ENCODE peak calls at places on chromosomes 2 and 18, in ten cellular contexts. One of them, this sample, is unnamed.

GRCh38 chr2:105926960-105927678 is 182.4 kb downstream of the NCK2 start:
- DNase-seq in upper lobe of right lung: no peak
- DNase-seq in CD4-positive, alpha-beta T cell: peak; percentile 60
- DNase-seq in uterus: no peak
- DNase-seq in brain microvascular endothelial cell: no peak
- DNase-seq in transverse colon: peak; percentile 25
- DNase-seq in gastrocnemius medialis: no peak
- DNase-seq in mammary epithelial cell: no peak
- DNase-seq in GM06990: no peak
- DNase-seq in bronchial epithelial cell: no peak
- DNase-seq in this sample: no peak

GRCh38 chr2:109728809-109729208 is 65.3 kb upstream of the RGPD5 start:
- DNase-seq in upper lobe of right lung: no peak
- DNase-seq in CD4-positive, alpha-beta T cell: no peak
- DNase-seq in uterus: peak; percentile 23
- DNase-seq in brain microvascular endothelial cell: no peak
- DNase-seq in transverse colon: no peak
- DNase-seq in gastrocnemius medialis: no peak
- DNase-seq in mammary epithelial cell: no peak
- DNase-seq in GM06990: peak; percentile 27
- DNase-seq in bronchial epithelial cell: no peak
- DNase-seq in this sample: peak; percentile 25

GRCh38 chr2:58107803-58108710 is 61.5 kb downstream of the VRK2 start:
- DNase-seq in upper lobe of right lung: no peak
- DNase-seq in CD4-positive, alpha-beta T cell: no peak
- DNase-seq in uterus: no peak
- DNase-seq in brain microvascular endothelial cell: peak; percentile 88
- DNase-seq in transverse colon: no peak
- DNase-seq in gastrocnemius medialis: no peak
- DNase-seq in mammary epithelial cell: peak; percentile 89
- DNase-seq in GM06990: no peak
- DNase-seq in bronchial epithelial cell: peak; percentile 99
- DNase-seq in this sample: peak; percentile 76

GRCh38 chr18:79922971-79923411 is 28.5 kb downstream of the SLC66A2 start:
- DNase-seq in upper lobe of right lung: peak; percentile 48
- DNase-seq in CD4-positive, alpha-beta T cell: peak; percentile 29
- DNase-seq in uterus: peak; percentile 3
- DNase-seq in brain microvascular endothelial cell: no peak
- DNase-seq in transverse colon: peak; percentile 5
- DNase-seq in gastrocnemius medialis: peak; percentile 10
- DNase-seq in mammary epithelial cell: no peak
- DNase-seq in GM06990: no peak
- DNase-seq in bronchial epithelial cell: no peak
- DNase-seq in this sample: no peak

GRCh38 chr2:242017086-242017485 is 147.6 kb downstream of the RTP5 start:
- DNase-seq in upper lobe of right lung: peak; percentile 23
- DNase-seq in CD4-positive, alpha-beta T cell: no peak
- DNase-seq in uterus: peak; percentile 7
- DNase-seq in brain microvascular endothelial cell: no peak
- DNase-seq in transverse colon: no peak
- DNase-seq in gastrocnemius medialis: no peak
- DNase-seq in mammary epithelial cell: no peak
- DNase-seq in GM06990: no peak
- DNase-seq in bronchial epithelial cell: no peak
- DNase-seq in this sample: no peak

GRCh38 chr18:36211612-36212065 is 24.3 kb downstream of the MOCOS start:
- DNase-seq in upper lobe of right lung: no peak
- DNase-seq in CD4-positive, alpha-beta T cell: no peak
- DNase-seq in uterus: no peak
- DNase-seq in brain microvascular endothelial cell: no peak
- DNase-seq in transverse colon: no peak
- DNase-seq in gastrocnemius medialis: no peak
- DNase-seq in mammary epithelial cell: peak; percentile 82
- DNase-seq in GM06990: no peak
- DNase-seq in bronchial epithelial cell: no peak
- DNase-seq in this sample: no peak

GRCh38 chr2:237487496-237487895 is 445 bp downstream of the MLPH start:
- DNase-seq in upper lobe of right lung: no peak
- DNase-seq in CD4-positive, alpha-beta T cell: no peak
- DNase-seq in uterus: no peak
- DNase-seq in brain microvascular endothelial cell: no peak
- DNase-seq in transverse colon: no peak
- DNase-seq in gastrocnemius medialis: no peak
- DNase-seq in mammary epithelial cell: no peak
- DNase-seq in GM06990: no peak
- DNase-seq in bronchial epithelial cell: no peak
- DNase-seq in this sample: no peak

GRCh38 chr2:3598197-3598910 is 3.4 kb downstream of the COLEC11 start:
- DNase-seq in upper lobe of right lung: no peak
- DNase-seq in CD4-positive, alpha-beta T cell: no peak
- DNase-seq in uterus: no peak
- DNase-seq in brain microvascular endothelial cell: no peak
- DNase-seq in transverse colon: no peak
- DNase-seq in gastrocnemius medialis: no peak
- DNase-seq in mammary epithelial cell: no peak
- DNase-seq in GM06990: no peak
- DNase-seq in bronchial epithelial cell: no peak
- DNase-seq in this sample: no peak

GRCh38 chr2:239942871-239943311 is 82.3 kb downstream of the NDUFA10 start:
- DNase-seq in upper lobe of right lung: peak; percentile 39
- DNase-seq in CD4-positive, alpha-beta T cell: no peak
- DNase-seq in uterus: no peak
- DNase-seq in brain microvascular endothelial cell: no peak
- DNase-seq in transverse colon: no peak
- DNase-seq in gastrocnemius medialis: peak; percentile 1
- DNase-seq in mammary epithelial cell: no peak
- DNase-seq in GM06990: no peak
- DNase-seq in bronchial epithelial cell: no peak
- DNase-seq in this sample: no peak

GRCh38 chr2:17416891-17417391 is 101.3 kb downstream of the RAD51AP2 start:
- DNase-seq in upper lobe of right lung: no peak
- DNase-seq in CD4-positive, alpha-beta T cell: no peak
- DNase-seq in uterus: no peak
- DNase-seq in brain microvascular endothelial cell: peak; percentile 91
- DNase-seq in transverse colon: no peak
- DNase-seq in gastrocnemius medialis: no peak
- DNase-seq in mammary epithelial cell: peak; percentile 99
- DNase-seq in GM06990: no peak
- DNase-seq in bronchial epithelial cell: peak; percentile 100
- DNase-seq in this sample: no peak

GRCh38 chr2:53209679-53210473 is 557.7 kb upstream of the CHAC2 start:
- DNase-seq in upper lobe of right lung: no peak
- DNase-seq in CD4-positive, alpha-beta T cell: no peak
- DNase-seq in uterus: no peak
- DNase-seq in brain microvascular endothelial cell: no peak
- DNase-seq in transverse colon: no peak
- DNase-seq in gastrocnemius medialis: no peak
- DNase-seq in mammary epithelial cell: no peak
- DNase-seq in GM06990: no peak
- DNase-seq in bronchial epithelial cell: no peak
- DNase-seq in this sample: no peak

GRCh38 chr2:20614201-20615045 is 36.5 kb downstream of the HS1BP3 start:
- DNase-seq in upper lobe of right lung: peak; percentile 55
- DNase-seq in CD4-positive, alpha-beta T cell: no peak
- DNase-seq in uterus: peak; percentile 47
- DNase-seq in brain microvascular endothelial cell: no peak
- DNase-seq in transverse colon: peak; percentile 8
- DNase-seq in gastrocnemius medialis: peak; percentile 21
- DNase-seq in mammary epithelial cell: no peak
- DNase-seq in GM06990: no peak
- DNase-seq in bronchial epithelial cell: no peak
- DNase-seq in this sample: no peak

GRCh38 chr2:220789961-220790360 is 782.1 kb downstream of the EPHA4 start:
- DNase-seq in upper lobe of right lung: no peak
- DNase-seq in CD4-positive, alpha-beta T cell: no peak
- DNase-seq in uterus: no peak
- DNase-seq in brain microvascular endothelial cell: no peak
- DNase-seq in transverse colon: no peak
- DNase-seq in gastrocnemius medialis: no peak
- DNase-seq in mammary epithelial cell: peak; percentile 67
- DNase-seq in GM06990: no peak
- DNase-seq in bronchial epithelial cell: peak; percentile 92
- DNase-seq in this sample: peak; percentile 54

GRCh38 chr2:166314022-166314759 is 61.6 kb downstream of the SCN9A start:
- DNase-seq in upper lobe of right lung: no peak
- DNase-seq in CD4-positive, alpha-beta T cell: no peak
- DNase-seq in uterus: no peak
- DNase-seq in brain microvascular endothelial cell: peak; percentile 0
- DNase-seq in transverse colon: no peak
- DNase-seq in gastrocnemius medialis: no peak
- DNase-seq in mammary epithelial cell: peak; percentile 79
- DNase-seq in GM06990: no peak
- DNase-seq in bronchial epithelial cell: peak; percentile 99
- DNase-seq in this sample: peak; percentile 74

DNA sequence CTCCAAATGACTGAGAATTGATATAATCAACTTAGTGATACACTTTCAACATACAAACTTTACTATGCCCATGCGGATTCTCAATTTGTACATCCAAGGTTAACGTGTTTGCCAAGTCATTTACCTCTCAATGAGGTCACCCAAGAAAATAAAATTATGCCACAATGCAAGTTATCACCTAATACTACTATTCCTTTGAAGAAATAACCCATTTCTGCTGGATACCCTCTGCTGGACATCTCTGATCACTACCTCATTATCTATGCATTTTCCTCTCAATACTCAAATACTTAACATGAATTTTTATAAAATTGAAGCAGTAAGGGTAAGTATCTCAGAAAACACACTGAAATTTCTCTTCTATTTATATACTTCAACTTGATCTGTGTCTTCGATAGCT is 12.7 kb downstream of the HNRNPLL start:
- DNase-seq in upper lobe of right lung: no peak
- DNase-seq in CD4-positive, alpha-beta T cell: no peak
- DNase-seq in uterus: no peak
- DNase-seq in brain microvascular endothelial cell: no peak
- DNase-seq in transverse colon: no peak
- DNase-seq in gastrocnemius medialis: no peak
- DNase-seq in mammary epithelial cell: no peak
- DNase-seq in GM06990: no peak
- DNase-seq in bronchial epithelial cell: no peak
- DNase-seq in this sample: no peak
- TF ChIP-seq CTCF in upper lobe of right lung: peak; percentile 12
- TF ChIP-seq CTCF in CD4-positive, alpha-beta T cell: no peak
- TF ChIP-seq CTCF in uterus: no peak
- TF ChIP-seq CTCF in brain microvascular endothelial cell: peak; percentile 12
- TF ChIP-seq CTCF in transverse colon: no peak
- TF ChIP-seq CTCF in gastrocnemius medialis: no peak
- TF ChIP-seq CTCF in mammary epithelial cell: no peak
- TF ChIP-seq CTCF in GM06990: no peak
- TF ChIP-seq CTCF in bronchial epithelial cell: no peak
- TF ChIP-seq CTCF in this sample: peak; percentile 18

GRCh38 chr2:79892123-79892522 is 379.3 kb downstream of the CTNNA2 start:
- DNase-seq in upper lobe of right lung: no peak
- DNase-seq in CD4-positive, alpha-beta T cell: no peak
- DNase-seq in uterus: no peak
- DNase-seq in brain microvascular endothelial cell: no peak
- DNase-seq in transverse colon: no peak
- DNase-seq in gastrocnemius medialis: no peak
- DNase-seq in mammary epithelial cell: no peak
- DNase-seq in GM06990: no peak
- DNase-seq in bronchial epithelial cell: no peak
- DNase-seq in this sample: no peak
- H3K27me3 ChIP-seq in upper lobe of right lung: no peaks in the 10 kb centered on the region
- H3K27me3 ChIP-seq in CD4-positive, alpha-beta T cell: no peaks in the 10 kb centered on the region
- H3K27me3 ChIP-seq in uterus: no peaks in the 10 kb centered on the region
- H3K27me3 ChIP-seq in brain microvascular endothelial cell: no peaks in the 10 kb centered on the region
- H3K27me3 ChIP-seq in transverse colon: no peaks in the 10 kb centered on the region
- H3K27me3 ChIP-seq in gastrocnemius medialis: no peaks in the 10 kb centered on the region
- H3K27me3 ChIP-seq in mammary epithelial cell: no peaks in the 10 kb centered on the region
- H3K27me3 ChIP-seq in GM06990: no peaks in the 10 kb centered on the region
- H3K27me3 ChIP-seq in bronchial epithelial cell: no peaks in the 10 kb centered on the region
- H3K27me3 ChIP-seq in this sample: no peaks in the 10 kb centered on the region

GRCh38 chr2:80242355-80242910 is 62.1 kb downstream of the LRRTM1 start:
- DNase-seq in upper lobe of right lung: no peak
- DNase-seq in CD4-positive, alpha-beta T cell: no peak
- DNase-seq in uterus: no peak
- DNase-seq in brain microvascular endothelial cell: no peak
- DNase-seq in transverse colon: no peak
- DNase-seq in gastrocnemius medialis: no peak
- DNase-seq in mammary epithelial cell: no peak
- DNase-seq in GM06990: no peak
- DNase-seq in bronchial epithelial cell: no peak
- DNase-seq in this sample: no peak

GRCh38 chr2:80233333-80233732 is 71.2 kb downstream of the LRRTM1 start:
- DNase-seq in upper lobe of right lung: no peak
- DNase-seq in CD4-positive, alpha-beta T cell: no peak
- DNase-seq in uterus: no peak
- DNase-seq in brain microvascular endothelial cell: no peak
- DNase-seq in transverse colon: no peak
- DNase-seq in gastrocnemius medialis: no peak
- DNase-seq in mammary epithelial cell: no peak
- DNase-seq in GM06990: no peak
- DNase-seq in bronchial epithelial cell: no peak
- DNase-seq in this sample: no peak

DNA sequence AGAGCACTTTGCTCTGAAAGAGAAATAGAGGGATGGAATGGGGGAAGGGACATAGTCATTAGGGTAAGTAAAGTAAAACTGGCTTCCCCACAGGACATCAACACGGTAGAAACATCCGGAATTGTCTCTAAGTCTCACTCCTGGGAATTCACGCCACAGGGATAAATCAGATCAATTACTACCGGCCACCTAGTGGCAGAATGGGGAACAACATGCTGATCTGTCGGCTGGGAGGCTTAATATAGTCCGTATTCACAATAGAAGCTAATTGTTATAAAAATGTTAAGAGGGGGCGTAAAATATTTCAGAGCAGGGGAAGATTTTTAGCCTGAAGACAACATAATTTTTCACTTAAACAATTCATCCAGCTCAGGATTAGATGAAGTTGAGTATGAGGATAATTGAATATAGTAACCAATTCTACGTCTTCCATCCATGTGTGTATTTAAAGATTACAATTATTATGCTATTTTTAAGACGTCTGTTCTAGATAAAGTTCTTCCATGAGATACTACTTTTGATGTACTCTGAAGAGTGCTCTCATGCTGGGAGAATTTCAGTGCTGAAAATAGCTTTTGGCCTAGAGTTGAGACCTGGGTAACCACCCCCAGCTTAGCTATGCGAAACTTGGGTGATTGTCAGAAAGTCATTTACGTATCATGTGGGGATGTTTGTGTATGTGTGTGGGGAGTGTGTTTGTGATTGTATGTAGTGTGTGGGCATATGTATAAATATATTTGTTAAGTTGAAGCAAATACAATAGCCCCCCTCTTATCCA is 65.7 kb downstream of the LRRTM1 start:
- DNase-seq in upper lobe of right lung: no peak
- DNase-seq in CD4-positive, alpha-beta T cell: no peak
- DNase-seq in uterus: no peak
- DNase-seq in brain microvascular endothelial cell: no peak
- DNase-seq in transverse colon: peak; percentile 58
- DNase-seq in gastrocnemius medialis: no peak
- DNase-seq in mammary epithelial cell: no peak
- DNase-seq in GM06990: no peak
- DNase-seq in bronchial epithelial cell: no peak
- DNase-seq in this sample: no peak
- TF ChIP-seq CTCF in upper lobe of right lung: peak; percentile 79
- TF ChIP-seq CTCF in CD4-positive, alpha-beta T cell: peak; percentile 57
- TF ChIP-seq CTCF in uterus: peak; percentile 10
- TF ChIP-seq CTCF in brain microvascular endothelial cell: peak; percentile 61
- TF ChIP-seq CTCF in transverse colon: peak; percentile 63
- TF ChIP-seq CTCF in gastrocnemius medialis: peak; percentile 56
- TF ChIP-seq CTCF in mammary epithelial cell: peak; percentile 38
- TF ChIP-seq CTCF in GM06990: peak; percentile 67
- TF ChIP-seq CTCF in bronchial epithelial cell: peak; percentile 26
- TF ChIP-seq CTCF in this sample: peak; percentile 87

GRCh38 chr2:195834836-195835235 is 177.8 kb downstream of the SLC39A10 start:
- DNase-seq in upper lobe of right lung: no peak
- DNase-seq in CD4-positive, alpha-beta T cell: no peak
- DNase-seq in uterus: no peak
- DNase-seq in brain microvascular endothelial cell: no peak
- DNase-seq in transverse colon: no peak
- DNase-seq in gastrocnemius medialis: no peak
- DNase-seq in mammary epithelial cell: no peak
- DNase-seq in GM06990: no peak
- DNase-seq in bronchial epithelial cell: no peak
- DNase-seq in this sample: no peak
- H3K27me3 ChIP-seq in upper lobe of right lung: no peaks in the 10 kb centered on the region
- H3K27me3 ChIP-seq in CD4-positive, alpha-beta T cell: peaks cover 5% of the 10 kb centered on the region
- H3K27me3 ChIP-seq in uterus: no peaks in the 10 kb centered on the region
- H3K27me3 ChIP-seq in brain microvascular endothelial cell: no peaks in the 10 kb centered on the region
- H3K27me3 ChIP-seq in transverse colon: no peaks in the 10 kb centered on the region
- H3K27me3 ChIP-seq in gastrocnemius medialis: no peaks in the 10 kb centered on the region
- H3K27me3 ChIP-seq in mammary epithelial cell: peaks cover 3% of the 10 kb centered on the region
- H3K27me3 ChIP-seq in GM06990: no peaks in the 10 kb centered on the region
- H3K27me3 ChIP-seq in bronchial epithelial cell: no peaks in the 10 kb centered on the region
- H3K27me3 ChIP-seq in this sample: no peaks in the 10 kb centered on the region

This sample was measured in BJ.